ENCODE peak calls at places on chromosomes 12 and 14, in eight cellular contexts. B is PC-9, W is glutamatergic neuron, J is HFFc6, U is cardiac fibroblast, M is GM23338, Y is bronchial epithelial cell, Q is astrocyte of the cerebellum. N is an unnamed sample.

GRCh38 chr12:30732954-30733637 is 21.7 kb downstream of the CAPRIN2 start:
- DNase-seq in M (no peak), W (no peak), Q (no peak), U (no peak), B (no peak), J (no peak), Y (no peak), N (no peak)

GRCh38 chr12:90940872-90941499 is 14.0 kb downstream of the CCER1 start:
- DNase-seq in W (no peak), U (peak), Q (peak), J (peak), B (no peak), Y (peak), M (peak), N (peak)

GRCh38 chr12:44708218-44708617 is 167.9 kb downstream of the NELL2 start:
- DNase-seq in U (no peak), Y (no peak), B (no peak), M (no peak), J (no peak), W (no peak), Q (no peak), N (no peak)

GRCh38 chr12:34363050-34363673 is 340.9 kb downstream of the ALG10 start:
- DNase-seq in M (no peak), Y (no peak), Q (no peak), W (no peak), B (peak), J (no peak), U (no peak), N (no peak)

GRCh38 chr14:91115986-91116385 is 2.1 kb downstream of the DGLUCY start:
- DNase-seq in J (no peak), Y (no peak), Q (no peak), U (peak), B (no peak), M (no peak), W (no peak), N (peak)

GRCh38 chr12:15227004-15227679 is 5.9 kb upstream of the RERG start:
- DNase-seq in M (peak), Y (peak), Q (no peak), W (peak), B (peak), U (peak), J (peak), N (peak)

GRCh38 chr12:75908961-75909699 is 122.4 kb downstream of the PHLDA1 start:
- DNase-seq in M (no peak), U (peak), B (no peak), W (no peak), Q (peak), Y (peak), J (peak), N (peak)

GRCh38 chr14:94356379-94357056 is 31.9 kb downstream of the SERPINA1 start:
- DNase-seq in Y (peak), J (no peak), B (no peak), W (no peak), M (no peak), Q (no peak), U (no peak), N (no peak)

GRCh38 chr12:55707841-55708694 is at the start of gene ITGA7:
- DNase-seq in Q (no peak), U (no peak), Y (no peak), W (peak), B (peak), J (no peak), M (peak), N (no peak)

GRCh38 chr12:84497819-84498218 is 414.8 kb downstream of the SLC6A15 start:
- DNase-seq in Y (no peak), U (peak), Q (peak), B (no peak), M (peak), W (no peak), J (peak), N (peak)

GRCh38 chr14:90871605-90872233 is 55.5 kb upstream of the TTC7B start:
- DNase-seq in W (no peak), U (peak), M (no peak), Y (peak), Q (peak), J (peak), B (no peak), N (peak)

GRCh38 chr12:39012870-39013269 is 107.5 kb upstream of the CPNE8 start:
- DNase-seq in U (no peak), J (no peak), Q (no peak), B (no peak), W (no peak), M (no peak), Y (peak), N (peak)

GRCh38 chr14:64745511-64746041 is 41.4 kb downstream of the PLEKHG3 start:
- DNase-seq in J (peak), U (peak), B (no peak), M (peak), Y (no peak), Q (no peak), W (no peak), N (no peak)
- TF ChIP-seq CTCF in J (no peak), U (no peak), B (no peak), M (peak), Y (peak), Q (peak), W (no peak), N (peak)

GRCh38 chr14:106843951-106844483 is 1317.6 kb downstream of the TMEM121 start:
- DNase-seq in Y (peak), B (peak), U (no peak), Q (no peak), M (no peak), W (no peak), J (no peak), N (no peak)

GRCh38 chr14:106841701-106842100 is 1315.3 kb downstream of the TMEM121 start:
- DNase-seq in Y (peak), J (no peak), Q (no peak), B (peak), W (no peak), M (no peak), U (no peak), N (peak)

GRCh38 chr14:106843376-106843775 is 1317.0 kb downstream of the TMEM121 start:
- DNase-seq in J (no peak), W (no peak), U (no peak), M (no peak), B (no peak), Y (no peak), Q (no peak), N (no peak)

GRCh38 chr14:106844608-106845285 is 1318.4 kb downstream of the TMEM121 start:
- DNase-seq in B (peak), Q (no peak), U (no peak), W (no peak), Y (no peak), M (no peak), J (no peak), N (no peak)

GRCh38 chr14:106842687-106843086 is 1316.3 kb downstream of the TMEM121 start:
- DNase-seq in Y (no peak), W (no peak), U (no peak), J (no peak), B (no peak), M (no peak), Q (no peak), N (no peak)
- TF ChIP-seq CTCF in Y (peak), W (no peak), U (peak), J (peak), B (peak), M (no peak), Q (no peak), N (no peak)

DNA sequence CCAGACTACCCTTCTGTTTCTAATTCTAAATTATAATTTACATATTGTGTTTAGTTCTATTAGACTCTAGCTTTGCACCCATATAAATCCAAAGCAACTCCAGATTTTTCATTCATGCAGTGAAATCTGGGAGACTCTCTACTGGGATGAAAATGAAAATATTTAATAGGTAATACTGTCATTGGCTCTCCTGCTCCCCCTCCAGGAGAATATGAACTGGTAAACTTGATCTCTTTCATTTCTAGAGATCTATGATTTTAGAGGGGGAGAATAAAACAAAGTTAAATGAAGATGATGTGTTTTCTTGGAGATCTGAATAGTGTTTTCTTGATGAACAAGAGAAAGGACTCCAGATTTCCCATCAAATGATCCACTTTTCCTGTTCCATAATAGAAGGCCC is 104.3 kb upstream of the TMCC3 start:
- DNase-seq in B (no peak), J (no peak), M (no peak), W (no peak), Q (no peak), Y (no peak), U (no peak), N (no peak)
- TF ChIP-seq CTCF in B (peak), J (peak), M (no peak), W (no peak), Q (peak), Y (peak), U (peak), N (peak)

GRCh38 chr14:106877527-106877926 is 1351.1 kb downstream of the TMEM121 start:
- DNase-seq in B (no peak), Y (no peak), J (no peak), Q (no peak), W (no peak), M (no peak), U (no peak), N (no peak)

GRCh38 chr14:106876711-106877110 is 1350.3 kb downstream of the TMEM121 start:
- DNase-seq in M (no peak), J (no peak), Q (no peak), Y (no peak), W (no peak), B (no peak), U (no peak), N (no peak)

GRCh38 chr14:106875503-106875902 is 1349.1 kb downstream of the TMEM121 start:
- DNase-seq in J (no peak), M (no peak), W (no peak), Q (no peak), B (no peak), Y (no peak), U (no peak), N (no peak)

GRCh38 chr14:106874365-106874764 is 1348.0 kb downstream of the TMEM121 start:
- DNase-seq in Y (no peak), B (no peak), J (no peak), Q (no peak), M (no peak), U (no peak), W (no peak), N (no peak)

GRCh38 chr14:106872619-106873446 is 1346.5 kb downstream of the TMEM121 start:
- DNase-seq in J (no peak), Q (no peak), B (peak), M (peak), W (no peak), U (no peak), Y (peak), N (no peak)
- TF ChIP-seq CTCF in J (peak), Q (no peak), B (peak), M (no peak), W (peak), U (peak), Y (peak), N (peak)

N was measured in epithelial cell of esophagus.